ENCODE peak calls at places on chromosome 2, in eight cellular contexts. A is ovary, K is A549, G is tibial nerve, U is sigmoid colon, P is upper lobe of left lung, B is K562, W is stomach. N is an unnamed sample.
A peak's percentile ranks its signal among the peaks of the same experiment; 100 is the strongest.

GRCh38 chr2:160657206-160657605 is 163.6 kb upstream of the RBMS1 start:
- DNase-seq in W (no peak), G (no peak), B (no peak), K (no peak), U (no peak), P (no peak), A (no peak), N (no peak)

GRCh38 chr2:128187032-128187654 is 96.1 kb downstream of the UGGT1 start:
- DNase-seq in K (peak; percentile 33), U (no peak), G (no peak), W (no peak), P (no peak), B (no peak), A (no peak), N (no peak)

GRCh38 chr2:35463805-35464596 is 891.6 kb upstream of the CRIM1 start:
- DNase-seq in U (no peak), B (no peak), W (no peak), G (no peak), A (no peak), K (no peak), P (no peak), N (no peak)

GRCh38 chr2:110180036-110180435 is 24.8 kb downstream of the NPHP1 start:
- DNase-seq in K (no peak), U (no peak), G (no peak), P (no peak), W (no peak), B (no peak), A (no peak), N (no peak)

GRCh38 chr2:31268344-31268743 is 34.4 kb downstream of the EHD3 start:
- DNase-seq in K (no peak), U (no peak), W (no peak), B (no peak), P (no peak), A (no peak), G (no peak), N (no peak)

GRCh38 chr2:201969938-201970785 is 63.5 kb upstream of the FZD7 start:
- DNase-seq in W (no peak), P (no peak), U (peak; percentile 40), K (no peak), B (no peak), G (no peak), A (no peak), N (no peak)

GRCh38 chr2:45494275-45494977 is 116.6 kb downstream of the SRBD1 start:
- DNase-seq in G (no peak), U (no peak), B (peak; percentile 27), K (peak; percentile 79), W (no peak), A (no peak), P (no peak), N (no peak)

GRCh38 chr2:128756372-128756730 is 437.7 kb upstream of the HS6ST1 start:
- DNase-seq in K (no peak), U (no peak), B (no peak), W (no peak), G (no peak), P (no peak), A (no peak), N (no peak)

GRCh38 chr2:235300368-235301201 is 193.3 kb upstream of the AGAP1 start:
- DNase-seq in U (no peak), B (no peak), A (peak; percentile 28), W (no peak), K (no peak), P (peak; percentile 61), G (no peak), N (no peak)

GRCh38 chr2:219689676-219690628 is 62.5 kb downstream of the SLC4A3 start:
- DNase-seq in B (peak; percentile 58), A (peak; percentile 42), G (no peak), K (peak; percentile 58), P (peak; percentile 33), U (no peak), W (peak; percentile 40), N (no peak)

GRCh38 chr2:55718165-55719008 is 24.7 kb upstream of the PNPT1 start:
- DNase-seq in U (no peak), B (peak; percentile 56), K (peak; percentile 71), A (peak; percentile 37), P (peak; percentile 37), W (peak; percentile 54), G (peak; percentile 26), N (no peak)

GRCh38 chr2:31414601-31415241 is at the start of gene XDH:
- DNase-seq in P (no peak), B (no peak), A (no peak), U (no peak), G (no peak), K (peak; percentile 49), W (peak; percentile 59), N (no peak)

GRCh38 chr2:177031435-177032222 is 181.0 kb upstream of the HNRNPA3 start:
- DNase-seq in K (no peak), W (no peak), U (no peak), A (no peak), P (no peak), G (no peak), B (no peak), N (no peak)

GRCh38 chr2:63786506-63786905 is 55.2 kb upstream of the UGP2 start:
- DNase-seq in G (no peak), U (no peak), P (no peak), A (no peak), K (no peak), W (no peak), B (no peak), N (no peak)

GRCh38 chr2:33726415-33726814 is 127.3 kb upstream of the FAM98A start:
- DNase-seq in U (no peak), G (no peak), A (no peak), W (no peak), K (no peak), P (no peak), B (peak; percentile 22), N (no peak)

GRCh38 chr2:120702751-120703150 is 32.9 kb upstream of the GLI2 start:
- DNase-seq in W (no peak), G (no peak), B (no peak), K (no peak), A (no peak), P (no peak), U (peak; percentile 40), N (no peak)

GRCh38 chr2:118202707-118203303 is 114.5 kb downstream of the INSIG2 start:
- DNase-seq in K (peak; percentile 54), U (no peak), P (no peak), G (no peak), B (peak; percentile 47), W (no peak), A (no peak), N (no peak)

GRCh38 chr2:6927186-6927585 is 10.0 kb downstream of the RNF144A start:
- DNase-seq in A (no peak), P (no peak), U (no peak), W (peak; percentile 31), K (no peak), B (no peak), G (no peak), N (no peak)

GRCh38 chr2:120278901-120279300 is 26.2 kb downstream of the RALB start:
- DNase-seq in B (no peak), A (no peak), K (no peak), P (no peak), U (no peak), W (no peak), G (no peak), N (no peak)

GRCh38 chr2:36358317-36358659 is 2.7 kb downstream of the CRIM1 start:
- DNase-seq in G (no peak), K (no peak), P (no peak), W (no peak), U (no peak), B (no peak), A (no peak), N (no peak)

GRCh38 chr2:13091463-13091862 is 374.7 kb downstream of the TRIB2 start:
- DNase-seq in W (no peak), A (no peak), B (no peak), P (no peak), U (no peak), G (no peak), K (no peak), N (no peak)

GRCh38 chr2:220856486-220856885 is 715.6 kb downstream of the EPHA4 start:
- DNase-seq in W (no peak), B (no peak), K (no peak), A (no peak), P (no peak), U (no peak), G (no peak), N (no peak)

GRCh38 chr2:179768765-179769164 is 92.6 kb downstream of the ZNF385B start:
- DNase-seq in K (no peak), W (no peak), B (no peak), A (no peak), U (no peak), P (no peak), G (no peak), N (no peak)
- TF ChIP-seq EP300 in K (no peak), W (no peak), B (no peak), A (no peak), U (no peak), P (no peak), G (no peak), N (no peak)

DNA sequence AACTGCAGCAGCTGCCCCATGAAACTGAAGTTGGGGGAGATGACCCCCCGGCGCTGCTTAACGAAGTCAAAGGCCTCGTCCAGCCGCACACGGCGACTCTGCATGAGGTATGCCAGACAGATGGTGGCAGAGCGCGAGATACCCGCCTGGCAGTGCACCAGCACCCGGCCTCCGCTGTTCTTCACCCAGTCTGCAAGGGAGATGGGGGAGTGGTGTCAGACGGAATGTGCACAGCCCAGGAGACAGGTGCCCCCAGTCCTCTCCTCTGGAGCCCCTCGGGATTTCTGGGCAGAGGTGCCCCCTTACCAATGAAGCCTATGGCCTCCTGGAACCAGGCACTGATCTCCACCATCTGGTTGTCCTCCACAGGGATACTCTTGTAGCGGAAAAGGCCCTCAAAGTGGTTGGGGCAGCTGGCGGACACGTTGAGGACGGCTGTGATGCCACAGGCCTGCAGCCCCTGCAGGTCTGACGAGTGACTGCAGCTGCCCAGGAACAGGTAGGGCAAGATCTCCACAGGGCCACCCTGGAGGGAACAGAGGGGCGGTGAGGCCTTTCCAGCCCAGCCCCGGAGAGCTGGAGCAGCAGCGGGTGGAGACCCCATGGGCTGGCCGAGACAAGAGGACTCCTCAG is 1.3 kb downstream of the DUSP2 start:
- DNase-seq in W (peak; percentile 48), B (no peak), G (no peak), K (peak; percentile 19), U (peak; percentile 59), A (no peak), P (no peak), N (peak; percentile 61)
- H3K4me3 ChIP-seq in W (peak overlapping the region; percentile 63), B (no peak overlapping the region), G (peak overlapping the region; percentile 60), K (no peak overlapping the region), U (peak overlapping the region; percentile 62), A (no peak overlapping the region), P (peak overlapping the region; percentile 84), N (peak overlapping the region; percentile 69)

GRCh38 chr2:107618769-107619168 is 207.9 kb upstream of the RGPD4 start:
- DNase-seq in A (no peak), G (no peak), P (no peak), K (no peak), U (no peak), B (no peak), W (no peak), N (no peak)
- H3K9me3 ChIP-seq in A (no peaks in the 10 kb centered on the region), G (peaks cover 4% of the 10 kb centered on the region), P (no peaks in the 10 kb centered on the region), K (peaks cover 8% of the 10 kb centered on the region), U (no peaks in the 10 kb centered on the region), B (peaks cover 3% of the 10 kb centered on the region), W (peaks cover 35% of the 10 kb centered on the region), N (peaks cover 9% of the 10 kb centered on the region)

DNA sequence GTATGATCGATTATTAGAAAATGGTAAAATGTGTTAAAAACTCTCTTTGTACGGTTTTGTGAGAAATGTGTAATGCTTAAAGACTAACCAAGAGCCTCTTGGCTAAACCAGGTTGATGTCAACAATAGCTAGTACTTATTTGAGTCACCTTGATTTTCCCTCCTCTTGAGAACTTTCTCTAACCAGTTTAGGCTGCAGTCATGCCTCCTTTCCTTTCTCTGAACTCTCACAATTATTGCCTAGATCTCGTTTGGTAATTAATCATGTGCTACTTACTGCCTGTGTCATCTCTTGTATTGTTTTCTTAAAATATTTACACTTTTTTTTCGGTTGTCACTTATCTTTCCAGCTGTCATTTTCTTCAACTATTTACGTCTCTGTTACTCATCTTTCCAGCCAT is 1.1 kb upstream of the EPC2 start:
- DNase-seq in K (no peak), G (no peak), B (no peak), A (no peak), W (no peak), U (no peak), P (no peak), N (no peak)
- TF ChIP-seq EP300 in K (no peak), G (no peak), B (no peak), A (no peak), W (no peak), U (no peak), P (no peak), N (no peak)